ENCODE peak calls at places on chromosomes 1 and 21, in ten cellular contexts. One of them, this sample, is unnamed.

GRCh38 chr1:66775646-66776045 is 23.4 kb downstream of the DYNLT5 start:
- DNase-seq in ovary: no peak
- DNase-seq in A549: no peak
- DNase-seq in upper lobe of left lung: no peak
- DNase-seq in Peyer's patch: no peak
- DNase-seq in heart left ventricle: no peak
- DNase-seq in spleen: no peak
- DNase-seq in GM12878: no peak
- DNase-seq in endothelial cell of umbilical vein: no peak
- DNase-seq in adrenal gland: no peak
- DNase-seq in this sample: no peak

GRCh38 chr1:53822931-53823330 is 15.2 kb downstream of the NDC1 start:
- DNase-seq in ovary: no peak
- DNase-seq in A549: no peak
- DNase-seq in upper lobe of left lung: no peak
- DNase-seq in Peyer's patch: no peak
- DNase-seq in heart left ventricle: no peak
- DNase-seq in spleen: no peak
- DNase-seq in GM12878: no peak
- DNase-seq in endothelial cell of umbilical vein: no peak
- DNase-seq in adrenal gland: no peak
- DNase-seq in this sample: peak; percentile 34

GRCh38 chr1:181089017-181089776 is 697 bp downstream of the IER5 start:
- DNase-seq in ovary: no peak
- DNase-seq in A549: no peak
- DNase-seq in upper lobe of left lung: peak; percentile 90
- DNase-seq in Peyer's patch: peak; percentile 66
- DNase-seq in heart left ventricle: peak; percentile 48
- DNase-seq in spleen: peak; percentile 92
- DNase-seq in GM12878: no peak
- DNase-seq in endothelial cell of umbilical vein: no peak
- DNase-seq in adrenal gland: peak; percentile 45
- DNase-seq in this sample: peak; percentile 55

GRCh38 chr1:42940851-42941639 is 17.6 kb downstream of the SLC2A1 start:
- DNase-seq in ovary: no peak
- DNase-seq in A549: peak; percentile 95
- DNase-seq in upper lobe of left lung: no peak
- DNase-seq in Peyer's patch: no peak
- DNase-seq in heart left ventricle: no peak
- DNase-seq in spleen: peak; percentile 69
- DNase-seq in GM12878: no peak
- DNase-seq in endothelial cell of umbilical vein: peak; percentile 96
- DNase-seq in adrenal gland: no peak
- DNase-seq in this sample: no peak

GRCh38 chr1:115127539-115127938 is 38.2 kb upstream of the TSPAN2 start:
- DNase-seq in ovary: no peak
- DNase-seq in A549: no peak
- DNase-seq in upper lobe of left lung: no peak
- DNase-seq in Peyer's patch: no peak
- DNase-seq in heart left ventricle: no peak
- DNase-seq in spleen: no peak
- DNase-seq in GM12878: no peak
- DNase-seq in endothelial cell of umbilical vein: no peak
- DNase-seq in adrenal gland: no peak
- DNase-seq in this sample: no peak

GRCh38 chr1:3945222-3945621 is 45.1 kb upstream of the C1orf174 start:
- DNase-seq in ovary: no peak
- DNase-seq in A549: no peak
- DNase-seq in upper lobe of left lung: no peak
- DNase-seq in Peyer's patch: no peak
- DNase-seq in heart left ventricle: no peak
- DNase-seq in spleen: no peak
- DNase-seq in GM12878: no peak
- DNase-seq in endothelial cell of umbilical vein: no peak
- DNase-seq in adrenal gland: no peak
- DNase-seq in this sample: no peak

GRCh38 chr1:209850342-209850979 is 22.7 kb downstream of the UTP25 start:
- DNase-seq in ovary: no peak
- DNase-seq in A549: peak; percentile 55
- DNase-seq in upper lobe of left lung: no peak
- DNase-seq in Peyer's patch: peak; percentile 58
- DNase-seq in heart left ventricle: peak; percentile 54
- DNase-seq in spleen: no peak
- DNase-seq in GM12878: no peak
- DNase-seq in endothelial cell of umbilical vein: peak; percentile 59
- DNase-seq in adrenal gland: peak; percentile 65
- DNase-seq in this sample: peak; percentile 44

GRCh38 chr1:206717237-206717989 is 32.7 kb downstream of the MAPKAPK2 start:
- DNase-seq in ovary: no peak
- DNase-seq in A549: no peak
- DNase-seq in upper lobe of left lung: no peak
- DNase-seq in Peyer's patch: peak; percentile 62
- DNase-seq in heart left ventricle: no peak
- DNase-seq in spleen: no peak
- DNase-seq in GM12878: peak; percentile 88
- DNase-seq in endothelial cell of umbilical vein: no peak
- DNase-seq in adrenal gland: peak; percentile 50
- DNase-seq in this sample: peak; percentile 29

GRCh38 chr1:228471762-228472398 is 15.3 kb upstream of the RNF187 start:
- DNase-seq in ovary: no peak
- DNase-seq in A549: peak; percentile 75
- DNase-seq in upper lobe of left lung: no peak
- DNase-seq in Peyer's patch: no peak
- DNase-seq in heart left ventricle: no peak
- DNase-seq in spleen: no peak
- DNase-seq in GM12878: no peak
- DNase-seq in endothelial cell of umbilical vein: peak; percentile 34
- DNase-seq in adrenal gland: no peak
- DNase-seq in this sample: peak; percentile 85

GRCh38 chr1:43227138-43227836 is 42.5 kb upstream of the TMEM125 start:
- DNase-seq in ovary: peak; percentile 89
- DNase-seq in A549: peak; percentile 61
- DNase-seq in upper lobe of left lung: peak; percentile 69
- DNase-seq in Peyer's patch: peak; percentile 94
- DNase-seq in heart left ventricle: peak; percentile 84
- DNase-seq in spleen: peak; percentile 93
- DNase-seq in GM12878: peak; percentile 34
- DNase-seq in endothelial cell of umbilical vein: peak; percentile 78
- DNase-seq in adrenal gland: peak; percentile 77
- DNase-seq in this sample: peak; percentile 75

GRCh38 chr1:8189931-8190483 is 127.9 kb upstream of the SLC45A1 start:
- DNase-seq in ovary: no peak
- DNase-seq in A549: peak; percentile 73
- DNase-seq in upper lobe of left lung: no peak
- DNase-seq in Peyer's patch: no peak
- DNase-seq in heart left ventricle: no peak
- DNase-seq in spleen: peak; percentile 4
- DNase-seq in GM12878: no peak
- DNase-seq in endothelial cell of umbilical vein: no peak
- DNase-seq in adrenal gland: no peak
- DNase-seq in this sample: no peak
- TF ChIP-seq POLR2A in ovary: no peak
- TF ChIP-seq POLR2A in A549: no peak
- TF ChIP-seq POLR2A in upper lobe of left lung: no peak
- TF ChIP-seq POLR2A in Peyer's patch: no peak
- TF ChIP-seq POLR2A in heart left ventricle: no peak
- TF ChIP-seq POLR2A in spleen: no peak
- TF ChIP-seq POLR2A in GM12878: no peak
- TF ChIP-seq POLR2A in endothelial cell of umbilical vein: no peak
- TF ChIP-seq POLR2A in adrenal gland: no peak
- TF ChIP-seq POLR2A in this sample: no peak

GRCh38 chr1:175981128-175981527 is 226.0 kb downstream of the COP1 start:
- DNase-seq in ovary: no peak
- DNase-seq in A549: no peak
- DNase-seq in upper lobe of left lung: no peak
- DNase-seq in Peyer's patch: no peak
- DNase-seq in heart left ventricle: no peak
- DNase-seq in spleen: no peak
- DNase-seq in GM12878: no peak
- DNase-seq in endothelial cell of umbilical vein: no peak
- DNase-seq in adrenal gland: no peak
- DNase-seq in this sample: no peak
- H3K4me3 ChIP-seq in ovary: no peak overlapping the region
- H3K4me3 ChIP-seq in A549: no peak overlapping the region
- H3K4me3 ChIP-seq in upper lobe of left lung: no peak overlapping the region
- H3K4me3 ChIP-seq in Peyer's patch: no peak overlapping the region
- H3K4me3 ChIP-seq in heart left ventricle: no peak overlapping the region
- H3K4me3 ChIP-seq in spleen: no peak overlapping the region
- H3K4me3 ChIP-seq in GM12878: no peak overlapping the region
- H3K4me3 ChIP-seq in endothelial cell of umbilical vein: no peak overlapping the region
- H3K4me3 ChIP-seq in adrenal gland: no peak overlapping the region
- H3K4me3 ChIP-seq in this sample: no peak overlapping the region

GRCh38 chr1:46278807-46279206 is 24.6 kb downstream of the LRRC41 start:
- DNase-seq in ovary: peak; percentile 31
- DNase-seq in A549: no peak
- DNase-seq in upper lobe of left lung: peak; percentile 66
- DNase-seq in Peyer's patch: no peak
- DNase-seq in heart left ventricle: no peak
- DNase-seq in spleen: no peak
- DNase-seq in GM12878: no peak
- DNase-seq in endothelial cell of umbilical vein: no peak
- DNase-seq in adrenal gland: no peak
- DNase-seq in this sample: no peak

GRCh38 chr1:46280092-46280491 is 23.3 kb downstream of the LRRC41 start:
- DNase-seq in ovary: no peak
- DNase-seq in A549: no peak
- DNase-seq in upper lobe of left lung: no peak
- DNase-seq in Peyer's patch: no peak
- DNase-seq in heart left ventricle: no peak
- DNase-seq in spleen: no peak
- DNase-seq in GM12878: no peak
- DNase-seq in endothelial cell of umbilical vein: no peak
- DNase-seq in adrenal gland: no peak
- DNase-seq in this sample: no peak

GRCh38 chr1:46277658-46278373 is 25.6 kb downstream of the LRRC41 start:
- DNase-seq in ovary: no peak
- DNase-seq in A549: no peak
- DNase-seq in upper lobe of left lung: no peak
- DNase-seq in Peyer's patch: no peak
- DNase-seq in heart left ventricle: no peak
- DNase-seq in spleen: no peak
- DNase-seq in GM12878: no peak
- DNase-seq in endothelial cell of umbilical vein: no peak
- DNase-seq in adrenal gland: no peak
- DNase-seq in this sample: no peak

GRCh38 chr1:46284597-46285564 is 18.5 kb downstream of the LRRC41 start:
- DNase-seq in ovary: no peak
- DNase-seq in A549: no peak
- DNase-seq in upper lobe of left lung: no peak
- DNase-seq in Peyer's patch: no peak
- DNase-seq in heart left ventricle: no peak
- DNase-seq in spleen: no peak
- DNase-seq in GM12878: no peak
- DNase-seq in endothelial cell of umbilical vein: no peak
- DNase-seq in adrenal gland: no peak
- DNase-seq in this sample: no peak

DNA sequence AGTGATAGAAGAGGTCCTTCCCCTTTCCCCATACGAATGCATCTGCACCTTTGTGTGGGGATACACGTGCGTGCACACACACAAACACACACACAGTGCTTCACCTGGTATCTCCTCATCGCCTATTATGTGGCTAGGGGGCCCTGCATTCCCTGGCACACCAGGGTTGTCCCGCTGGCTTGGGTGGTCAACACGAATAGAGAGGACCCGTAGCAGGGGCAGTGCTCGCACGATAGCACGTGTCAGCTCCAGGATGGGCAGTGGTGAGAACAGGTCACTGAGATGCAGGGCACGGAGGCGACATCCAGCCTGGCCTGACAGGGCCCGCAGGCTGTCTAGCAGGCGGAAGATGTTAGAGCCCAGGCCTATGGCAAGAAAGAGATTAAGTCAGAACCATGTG is 22.4 kb downstream of the LRRC41 start:
- DNase-seq in ovary: no peak
- DNase-seq in A549: no peak
- DNase-seq in upper lobe of left lung: peak; percentile 43
- DNase-seq in Peyer's patch: no peak
- DNase-seq in heart left ventricle: no peak
- DNase-seq in spleen: no peak
- DNase-seq in GM12878: no peak
- DNase-seq in endothelial cell of umbilical vein: no peak
- DNase-seq in adrenal gland: no peak
- DNase-seq in this sample: no peak
- TF ChIP-seq POLR2A in ovary: no peak
- TF ChIP-seq POLR2A in A549: no peak
- TF ChIP-seq POLR2A in upper lobe of left lung: no peak
- TF ChIP-seq POLR2A in Peyer's patch: no peak
- TF ChIP-seq POLR2A in heart left ventricle: no peak
- TF ChIP-seq POLR2A in spleen: no peak
- TF ChIP-seq POLR2A in GM12878: peak; percentile 70
- TF ChIP-seq POLR2A in endothelial cell of umbilical vein: no peak
- TF ChIP-seq POLR2A in adrenal gland: no peak
- TF ChIP-seq POLR2A in this sample: no peak

GRCh38 chr21:43979654-43980053 is 32.5 kb upstream of the TRAPPC10 start:
- DNase-seq in ovary: no peak
- DNase-seq in A549: no peak
- DNase-seq in upper lobe of left lung: no peak
- DNase-seq in Peyer's patch: no peak
- DNase-seq in heart left ventricle: no peak
- DNase-seq in spleen: no peak
- DNase-seq in GM12878: no peak
- DNase-seq in endothelial cell of umbilical vein: no peak
- DNase-seq in adrenal gland: no peak
- DNase-seq in this sample: no peak

GRCh38 chr21:43974791-43975468 is 37.2 kb upstream of the TRAPPC10 start:
- DNase-seq in ovary: no peak
- DNase-seq in A549: no peak
- DNase-seq in upper lobe of left lung: no peak
- DNase-seq in Peyer's patch: no peak
- DNase-seq in heart left ventricle: peak; percentile 20
- DNase-seq in spleen: no peak
- DNase-seq in GM12878: no peak
- DNase-seq in endothelial cell of umbilical vein: no peak
- DNase-seq in adrenal gland: no peak
- DNase-seq in this sample: no peak

GRCh38 chr21:43976661-43977060 is 35.4 kb upstream of the TRAPPC10 start:
- DNase-seq in ovary: no peak
- DNase-seq in A549: no peak
- DNase-seq in upper lobe of left lung: peak; percentile 54
- DNase-seq in Peyer's patch: no peak
- DNase-seq in heart left ventricle: no peak
- DNase-seq in spleen: no peak
- DNase-seq in GM12878: no peak
- DNase-seq in endothelial cell of umbilical vein: no peak
- DNase-seq in adrenal gland: no peak
- DNase-seq in this sample: no peak

GRCh38 chr21:43975469-43976098 is 36.5 kb upstream of the TRAPPC10 start:
- DNase-seq in ovary: peak; percentile 83
- DNase-seq in A549: peak; percentile 50
- DNase-seq in upper lobe of left lung: peak; percentile 96
- DNase-seq in Peyer's patch: peak; percentile 90
- DNase-seq in heart left ventricle: peak; percentile 82
- DNase-seq in spleen: peak; percentile 93
- DNase-seq in GM12878: peak; percentile 33
- DNase-seq in endothelial cell of umbilical vein: peak; percentile 59
- DNase-seq in adrenal gland: peak; percentile 84
- DNase-seq in this sample: peak; percentile 78

DNA sequence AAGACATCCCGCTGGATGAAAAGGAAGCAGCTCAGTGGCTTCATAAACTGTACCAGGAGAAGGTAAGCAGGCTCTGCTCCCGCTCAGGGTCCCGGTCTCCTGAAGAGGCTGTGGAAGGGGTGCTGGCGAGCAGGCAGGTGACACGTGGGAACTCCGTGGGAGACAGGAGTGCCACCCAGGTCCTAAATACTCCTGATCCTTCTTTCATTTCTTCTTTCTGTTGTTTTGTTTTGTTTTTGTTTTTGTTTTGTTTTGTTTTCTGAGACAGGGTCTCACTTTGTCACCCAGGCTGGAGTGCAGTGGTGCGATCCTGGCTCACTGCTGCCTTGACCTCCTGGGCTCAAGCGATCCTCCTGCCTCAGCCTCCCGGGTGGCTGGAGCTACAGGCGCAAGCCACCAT is 34.0 kb upstream of the TRAPPC10 start:
- DNase-seq in ovary: no peak
- DNase-seq in A549: no peak
- DNase-seq in upper lobe of left lung: no peak
- DNase-seq in Peyer's patch: no peak
- DNase-seq in heart left ventricle: no peak
- DNase-seq in spleen: no peak
- DNase-seq in GM12878: no peak
- DNase-seq in endothelial cell of umbilical vein: no peak
- DNase-seq in adrenal gland: no peak
- DNase-seq in this sample: no peak
- H3K4me3 ChIP-seq in ovary: no peak overlapping the region
- H3K4me3 ChIP-seq in A549: no peak overlapping the region
- H3K4me3 ChIP-seq in upper lobe of left lung: no peak overlapping the region
- H3K4me3 ChIP-seq in Peyer's patch: no peak overlapping the region
- H3K4me3 ChIP-seq in heart left ventricle: no peak overlapping the region
- H3K4me3 ChIP-seq in spleen: no peak overlapping the region
- H3K4me3 ChIP-seq in GM12878: no peak overlapping the region
- H3K4me3 ChIP-seq in endothelial cell of umbilical vein: no peak overlapping the region
- H3K4me3 ChIP-seq in adrenal gland: no peak overlapping the region
- H3K4me3 ChIP-seq in this sample: no peak overlapping the region

This sample was measured in NB4.